ENCODE peak calls at places on chromosome 16, in four cellular contexts. V is GM23248, L is H1, D is mesenchymal stem cell. B is an unnamed sample.
A peak's percentile ranks its signal among the peaks of the same experiment; 100 is the strongest.

GRCh38 chr16:8682551-8683259 is 8.3 kb downstream of the ABAT start:
- DNase-seq in D (no peak), L (no peak), V (no peak), B (no peak)

GRCh38 chr16:87278191-87279093 is 38.8 kb downstream of the C16orf95 start:
- DNase-seq in D (peak; percentile 70), L (peak; percentile 77), V (peak; percentile 88), B (peak; percentile 77)

GRCh38 chr16:892006-892405 is 78.8 kb downstream of the LMF1 start:
- DNase-seq in V (no peak), D (no peak), L (no peak), B (no peak)

GRCh38 chr16:53642094-53642493 is 61.6 kb downstream of the RPGRIP1L start:
- DNase-seq in L (no peak), V (no peak), D (no peak), B (no peak)

GRCh38 chr16:55033225-55034156 is 102.8 kb downstream of the IRX5 start:
- DNase-seq in L (no peak), V (no peak), D (no peak), B (no peak)

GRCh38 chr16:21169249-21169981 is 10.9 kb downstream of the LDAF1 start:
- DNase-seq in L (no peak), V (peak; percentile 81), D (peak; percentile 61), B (no peak)

GRCh38 chr16:56506941-56507340 is 12.9 kb downstream of the BBS2 start:
- DNase-seq in L (no peak), V (peak; percentile 82), D (no peak), B (no peak)

GRCh38 chr16:30372725-30373124 is 1.9 kb upstream of the MYL11 start:
- DNase-seq in V (no peak), L (no peak), D (no peak), B (no peak)

GRCh38 chr16:71900336-71900735 is 5.0 kb downstream of the IST1 start:
- DNase-seq in D (peak; percentile 28), V (peak; percentile 11), L (no peak), B (no peak)

GRCh38 chr16:69176033-69176780 is 10.8 kb upstream of the SNTB2 start:
- DNase-seq in D (peak; percentile 70), V (peak; percentile 85), L (no peak), B (no peak)

GRCh38 chr16:89779231-89779912 is 37.1 kb downstream of the FANCA start:
- DNase-seq in D (no peak), L (no peak), V (no peak), B (no peak)

GRCh38 chr16:86025706-86026105 is 126.7 kb downstream of the IRF8 start:
- DNase-seq in V (no peak), L (no peak), D (no peak), B (no peak)

GRCh38 chr16:77877712-77878111 is 89.3 kb downstream of the VAT1L start:
- DNase-seq in V (peak; percentile 79), L (no peak), D (peak; percentile 89), B (no peak)

GRCh38 chr16:48284772-48285409 is 37.6 kb upstream of the ABCC11 start:
- DNase-seq in D (no peak), V (no peak), L (no peak), B (no peak)

GRCh38 chr16:69762843-69763556 is 868 bp downstream of the WWP2 start:
- DNase-seq in L (no peak), D (peak; percentile 44), V (peak; percentile 77), B (peak; percentile 40)

GRCh38 chr16:82322177-82322576 is 152.2 kb upstream of the MPHOSPH6 start:
- DNase-seq in L (no peak), V (no peak), D (no peak), B (no peak)

GRCh38 chr16:371729-372521 is 1.6 kb upstream of the MRPL28 start:
- DNase-seq in D (no peak), L (no peak), V (no peak), B (no peak)

GRCh38 chr16:142405-142804 is 3.9 kb upstream of the NPRL3 start:
- DNase-seq in D (no peak), V (no peak), L (no peak), B (no peak)

GRCh38 chr16:30774367-30775130 is 12.4 kb downstream of the RNF40 start:
- DNase-seq in L (no peak), V (peak; percentile 48), D (no peak), B (no peak)

GRCh38 chr16:69477546-69477945 is 53.1 kb downstream of the CYB5B start:
- DNase-seq in L (no peak), V (peak; percentile 17), D (peak; percentile 79), B (no peak)

GRCh38 chr16:30053376-30054015 is 12.1 kb upstream of the ALDOA start:
- DNase-seq in L (no peak), V (peak; percentile 77), D (peak; percentile 62), B (no peak)

GRCh38 chr16:20147091-20147490 is 73.4 kb upstream of the GPR139 start:
- DNase-seq in L (no peak), V (no peak), D (no peak), B (no peak)

GRCh38 chr16:2483939-2484897 is 9.3 kb downstream of the TBC1D24 start:
- DNase-seq in V (no peak), D (no peak), L (no peak), B (no peak)

GRCh38 chr16:48113471-48113870 is 42.3 kb downstream of the ABCC12 start:
- DNase-seq in V (no peak), L (no peak), D (no peak), B (no peak)

GRCh38 chr16:19980866-19981265 is 92.8 kb downstream of the GPR139 start:
- DNase-seq in D (no peak), V (peak; percentile 30), L (no peak), B (no peak)

GRCh38 chr16:87305505-87306391 is 11.4 kb downstream of the C16orf95 start:
- DNase-seq in L (no peak), D (peak; percentile 5), V (peak; percentile 35), B (no peak)

GRCh38 chr16:86668136-86668535 is 89.8 kb downstream of the FOXL1 start:
- DNase-seq in L (no peak), D (peak; percentile 85), V (peak; percentile 82), B (no peak)

GRCh38 chr16:78292726-78293380 is 193.4 kb downstream of the WWOX start:
- DNase-seq in D (no peak), L (no peak), V (no peak), B (peak; percentile 27)

GRCh38 chr16:84138824-84139627 is 6.0 kb downstream of the HSDL1 start:
- DNase-seq in L (no peak), D (peak; percentile 66), V (peak; percentile 73), B (no peak)

GRCh38 chr16:65153365-65154105 is 31.7 kb upstream of the CDH11 start:
- DNase-seq in D (no peak), L (no peak), V (no peak), B (no peak)
- H3K9ac ChIP-seq in D (no peak overlapping the region), L (no peak overlapping the region), V (no peak overlapping the region), B (no peak overlapping the region)

GRCh38 chr16:35182943-35183550 is 1723.6 kb downstream of the TP53TG3F start:
- DNase-seq in L (no peak), V (no peak), D (no peak), B (no peak)
- H3K4me1 ChIP-seq in L (no peaks in the 10 kb centered on the region), V (no peaks in the 10 kb centered on the region), D (no peaks in the 10 kb centered on the region), B (no peaks in the 10 kb centered on the region)

GRCh38 chr16:22787456-22788189 is 26.3 kb upstream of the HS3ST2 start:
- DNase-seq in V (peak; percentile 91), D (no peak), L (no peak), B (no peak)

GRCh38 chr16:22786691-22787090 is 27.3 kb upstream of the HS3ST2 start:
- DNase-seq in V (peak; percentile 15), L (no peak), D (no peak), B (no peak)

GRCh38 chr16:22789281-22789945 is 24.5 kb upstream of the HS3ST2 start:
- DNase-seq in D (no peak), L (peak; percentile 13), V (peak; percentile 43), B (no peak)

GRCh38 chr16:22786284-22786683 is 27.7 kb upstream of the HS3ST2 start:
- DNase-seq in V (no peak), D (no peak), L (no peak), B (no peak)

GRCh38 chr16:22788190-22788530 is 25.8 kb upstream of the HS3ST2 start:
- DNase-seq in L (no peak), D (no peak), V (no peak), B (no peak)
- H3K4me3 ChIP-seq in L (no peak overlapping the region), D (no peak overlapping the region), V (no peak overlapping the region), B (no peak overlapping the region)

DNA sequence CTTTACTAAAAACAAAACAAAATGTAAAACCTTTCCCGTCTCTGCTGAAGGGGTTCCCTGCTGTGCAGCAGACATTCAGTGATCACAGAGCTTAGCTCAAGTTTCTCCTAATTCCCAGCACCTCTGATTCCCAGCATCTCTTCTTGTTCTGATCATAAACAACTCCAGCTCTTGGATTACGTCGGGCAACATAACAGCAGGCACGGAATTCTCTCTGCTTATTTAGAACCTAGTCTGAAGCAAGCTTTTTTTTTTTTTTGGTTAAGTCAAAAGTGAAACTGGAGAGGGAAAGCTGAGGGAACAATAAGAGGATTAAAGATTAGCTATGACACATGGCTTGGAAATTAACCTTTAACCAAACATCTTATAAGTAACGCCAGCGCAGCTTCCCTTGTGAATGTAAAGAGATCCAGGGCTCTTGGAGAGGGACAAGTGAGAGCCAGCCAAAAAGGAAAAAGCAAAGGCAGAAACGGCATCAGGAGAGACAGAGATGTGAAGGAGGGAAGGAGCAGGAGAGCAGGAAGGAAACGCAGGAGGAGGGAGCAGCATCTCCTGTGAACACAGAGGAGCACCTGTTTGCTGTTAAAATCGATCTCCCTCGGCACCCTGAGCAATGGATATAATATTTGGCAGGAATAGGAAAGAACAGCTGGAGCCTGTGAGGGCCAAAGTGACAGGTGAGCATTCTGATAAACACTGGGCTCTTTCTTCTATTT is at the start of gene BCO1:
- DNase-seq in L (no peak), D (peak; percentile 82), V (peak; percentile 68), B (peak; percentile 55)
- H3K9ac ChIP-seq in L (no peak within 1 kb of the TSS), D (peak within 1 kb of the TSS; percentile 80), V (peak within 1 kb of the TSS; percentile 53), B (peak within 1 kb of the TSS; percentile 72)

B was measured in colonic mucosa.